ENCODE peak calls at places on chromosomes 3 and 15, in five cellular contexts. One of them, this sample, is unnamed.

GRCh38 chr3:157123621-157124020 is 36.3 kb downstream of the CCNL1 start:
- DNase-seq in neuronal stem cell: no peak
- DNase-seq in GM13977: no peak
- DNase-seq in endothelial cell: no peak
- DNase-seq in AML-193: no peak
- DNase-seq in this sample: no peak

GRCh38 chr15:83445653-83446052 is 1.5 kb upstream of the SH3GL3 start:
- DNase-seq in AML-193: no peak
- DNase-seq in endothelial cell: no peak
- DNase-seq in GM13977: no peak
- DNase-seq in neuronal stem cell: no peak
- DNase-seq in this sample: no peak

GRCh38 chr3:156389151-156389760 is 165.7 kb downstream of the SSR3 start:
- DNase-seq in neuronal stem cell: no peak
- DNase-seq in AML-193: no peak
- DNase-seq in GM13977: no peak
- DNase-seq in endothelial cell: no peak
- DNase-seq in this sample: no peak

GRCh38 chr3:96958856-96959255 is 144.5 kb downstream of the EPHA6 start:
- DNase-seq in neuronal stem cell: no peak
- DNase-seq in endothelial cell: no peak
- DNase-seq in AML-193: no peak
- DNase-seq in GM13977: no peak
- DNase-seq in this sample: no peak

GRCh38 chr15:61169904-61170695 is 59.0 kb downstream of the RORA start:
- DNase-seq in AML-193: no peak
- DNase-seq in GM13977: no peak
- DNase-seq in endothelial cell: no peak
- DNase-seq in neuronal stem cell: no peak
- DNase-seq in this sample: no peak

GRCh38 chr3:191499307-191500125 is 38.6 kb downstream of the PYDC2 start:
- DNase-seq in AML-193: no peak
- DNase-seq in neuronal stem cell: no peak
- DNase-seq in GM13977: no peak
- DNase-seq in endothelial cell: no peak
- DNase-seq in this sample: no peak

GRCh38 chr3:46065294-46065705 is 38.0 kb upstream of the XCR1 start:
- DNase-seq in endothelial cell: no peak
- DNase-seq in AML-193: no peak
- DNase-seq in GM13977: peak; percentile 38
- DNase-seq in neuronal stem cell: no peak
- DNase-seq in this sample: no peak

GRCh38 chr3:58626841-58627579 is 39.6 kb downstream of the FAM3D start:
- DNase-seq in neuronal stem cell: no peak
- DNase-seq in GM13977: no peak
- DNase-seq in AML-193: no peak
- DNase-seq in endothelial cell: no peak
- DNase-seq in this sample: no peak

GRCh38 chr15:59020321-59020720 is 32.9 kb downstream of the RNF111 start:
- DNase-seq in GM13977: no peak
- DNase-seq in AML-193: no peak
- DNase-seq in neuronal stem cell: no peak
- DNase-seq in endothelial cell: no peak
- DNase-seq in this sample: no peak

GRCh38 chr3:69948246-69948862 is 51.2 kb upstream of the SAMMSON start:
- DNase-seq in endothelial cell: no peak
- DNase-seq in AML-193: peak; percentile 51
- DNase-seq in neuronal stem cell: peak; percentile 31
- DNase-seq in GM13977: peak; percentile 8
- DNase-seq in this sample: no peak

GRCh38 chr3:189001559-189001958 is 170.2 kb upstream of the TPRG1 start:
- DNase-seq in GM13977: no peak
- DNase-seq in AML-193: no peak
- DNase-seq in endothelial cell: no peak
- DNase-seq in neuronal stem cell: no peak
- DNase-seq in this sample: no peak

GRCh38 chr3:157868168-157868567 is 238.1 kb downstream of the SHOX2 start:
- DNase-seq in AML-193: no peak
- DNase-seq in neuronal stem cell: no peak
- DNase-seq in endothelial cell: no peak
- DNase-seq in GM13977: no peak
- DNase-seq in this sample: no peak

GRCh38 chr3:172312711-172313110 is 135.5 kb downstream of the GHSR start:
- DNase-seq in AML-193: no peak
- DNase-seq in endothelial cell: no peak
- DNase-seq in GM13977: no peak
- DNase-seq in neuronal stem cell: no peak
- DNase-seq in this sample: no peak

GRCh38 chr3:140809326-140809725 is 131.5 kb downstream of the TRIM42 start:
- DNase-seq in neuronal stem cell: no peak
- DNase-seq in endothelial cell: no peak
- DNase-seq in GM13977: no peak
- DNase-seq in AML-193: no peak
- DNase-seq in this sample: no peak

GRCh38 chr3:71016141-71016845 is 567.2 kb downstream of the FOXP1 start:
- DNase-seq in AML-193: no peak
- DNase-seq in endothelial cell: no peak
- DNase-seq in neuronal stem cell: no peak
- DNase-seq in GM13977: no peak
- DNase-seq in this sample: no peak

GRCh38 chr15:30870681-30871080 is 33.0 kb upstream of the FAN1 start:
- DNase-seq in endothelial cell: no peak
- DNase-seq in neuronal stem cell: no peak
- DNase-seq in AML-193: no peak
- DNase-seq in GM13977: no peak
- DNase-seq in this sample: no peak

GRCh38 chr15:81001180-81002003 is 669 bp downstream of the TLNRD1 start:
- DNase-seq in GM13977: peak; percentile 80
- DNase-seq in endothelial cell: peak; percentile 51
- DNase-seq in AML-193: peak; percentile 34
- DNase-seq in neuronal stem cell: peak; percentile 31
- DNase-seq in this sample: peak; percentile 71

GRCh38 chr3:42490243-42490642 is 12.2 kb upstream of the VIPR1 start:
- DNase-seq in neuronal stem cell: no peak
- DNase-seq in GM13977: no peak
- DNase-seq in endothelial cell: no peak
- DNase-seq in AML-193: peak; percentile 83
- DNase-seq in this sample: peak; percentile 31

GRCh38 chr15:89629829-89630228 is 25.4 kb downstream of the KIF7 start:
- DNase-seq in AML-193: no peak
- DNase-seq in neuronal stem cell: no peak
- DNase-seq in endothelial cell: no peak
- DNase-seq in GM13977: peak; percentile 15
- DNase-seq in this sample: no peak

GRCh38 chr15:94019062-94019461 is 212.3 kb upstream of the MCTP2 start:
- DNase-seq in endothelial cell: no peak
- DNase-seq in neuronal stem cell: no peak
- DNase-seq in AML-193: no peak
- DNase-seq in GM13977: no peak
- DNase-seq in this sample: no peak

GRCh38 chr3:190001426-190001825 is 119.3 kb downstream of the P3H2 start:
- DNase-seq in neuronal stem cell: no peak
- DNase-seq in AML-193: no peak
- DNase-seq in GM13977: no peak
- DNase-seq in endothelial cell: no peak
- DNase-seq in this sample: no peak

GRCh38 chr3:44984335-44984734 is 8.3 kb downstream of the EXOSC7 start:
- DNase-seq in AML-193: peak; percentile 80
- DNase-seq in neuronal stem cell: no peak
- DNase-seq in GM13977: peak; percentile 45
- DNase-seq in endothelial cell: no peak
- DNase-seq in this sample: no peak

GRCh38 chr3:109346099-109346498 is 8.8 kb upstream of the DPPA4 start:
- DNase-seq in neuronal stem cell: no peak
- DNase-seq in endothelial cell: no peak
- DNase-seq in AML-193: no peak
- DNase-seq in GM13977: no peak
- DNase-seq in this sample: no peak

GRCh38 chr3:56251343-56251945 is 216.8 kb downstream of the ERC2 start:
- DNase-seq in endothelial cell: peak; percentile 50
- DNase-seq in neuronal stem cell: peak; percentile 35
- DNase-seq in AML-193: peak; percentile 73
- DNase-seq in GM13977: peak; percentile 56
- DNase-seq in this sample: no peak

GRCh38 chr3:184344579-184345350 is 7.4 kb downstream of the FAM131A start:
- DNase-seq in endothelial cell: no peak
- DNase-seq in neuronal stem cell: no peak
- DNase-seq in GM13977: no peak
- DNase-seq in AML-193: no peak
- DNase-seq in this sample: no peak

GRCh38 chr3:128390867-128391266 is 75.8 kb downstream of the DNAJB8 start:
- DNase-seq in GM13977: no peak
- DNase-seq in AML-193: no peak
- DNase-seq in neuronal stem cell: no peak
- DNase-seq in endothelial cell: no peak
- DNase-seq in this sample: no peak

GRCh38 chr15:41735033-41735432 is 39.3 kb upstream of the MAPKBP1 start:
- DNase-seq in AML-193: no peak
- DNase-seq in neuronal stem cell: no peak
- DNase-seq in GM13977: no peak
- DNase-seq in endothelial cell: no peak
- DNase-seq in this sample: no peak

GRCh38 chr15:51759557-51760070 is 8.2 kb downstream of the TMOD2 start:
- DNase-seq in AML-193: peak; percentile 83
- DNase-seq in neuronal stem cell: no peak
- DNase-seq in GM13977: no peak
- DNase-seq in endothelial cell: no peak
- DNase-seq in this sample: no peak

GRCh38 chr15:101490922-101491738 is 1.6 kb upstream of the PCSK6 start:
- DNase-seq in neuronal stem cell: no peak
- DNase-seq in AML-193: no peak
- DNase-seq in GM13977: no peak
- DNase-seq in endothelial cell: no peak
- DNase-seq in this sample: peak; percentile 46

This sample was measured in ecto neural progenitor cell.